ENCODE peak calls at places on chromosomes 4 and X, in nine cellular contexts. L is T-helper 9 cell; B is A549; Z is activated CD4-positive, alpha-beta T cell treated with anti-CD3 and anti-CD28 coated beads for 1 hour; V is KBM-7; T is GM23338; G is naive B cell; S is NCI-H748 treated with DMSO at 0.1 percent for 48 hours; W is fibroblast of villous mesenchyme. M is an unnamed sample.

GRCh38 chrX:138710866-138711331 is 618 bp downstream of the FGF13 start:
- DNase-seq in L (no peak), B (no peak), Z (no peak), V (peak), T (peak), G (no peak), S (no peak), W (no peak), M (peak)

GRCh38 chr4:98745372-98745771 is 87.0 kb upstream of the TSPAN5 start:
- DNase-seq in L (no peak), B (peak), Z (no peak), V (peak), T (peak), G (no peak), S (no peak), W (peak), M (no peak)

GRCh38 chr4:30619679-30620078 is 100.5 kb upstream of the PCDH7 start:
- DNase-seq in L (no peak), B (no peak), Z (no peak), V (no peak), T (no peak), G (no peak), S (no peak), W (peak), M (no peak)

GRCh38 chr4:36281384-36282106 is at the start of gene DTHD1:
- DNase-seq in L (no peak), B (no peak), Z (no peak), V (no peak), T (no peak), G (no peak), S (no peak), W (no peak), M (no peak)

GRCh38 chr4:185138161-185138560 is 4.9 kb upstream of the SLC25A4 start:
- DNase-seq in L (no peak), B (no peak), Z (no peak), V (no peak), T (no peak), G (no peak), S (no peak), W (no peak), M (no peak)

GRCh38 chr4:15420642-15421041 is 7.2 kb upstream of the C1QTNF7 start:
- DNase-seq in L (no peak), B (no peak), Z (no peak), V (no peak), T (peak), G (no peak), S (no peak), W (peak), M (no peak)

GRCh38 chr4:174490356-174490969 is 31.8 kb downstream of the HPGD start:
- DNase-seq in L (no peak), B (peak), Z (no peak), V (no peak), T (no peak), G (no peak), S (no peak), W (peak), M (no peak)

GRCh38 chr4:139011220-139011950 is 4.2 kb upstream of the NOCT start:
- DNase-seq in L (no peak), B (no peak), Z (no peak), V (no peak), T (no peak), G (no peak), S (no peak), W (no peak), M (no peak)

GRCh38 chr4:37483610-37484009 is 202.6 kb downstream of the RELL1 start:
- DNase-seq in L (no peak), B (no peak), Z (no peak), V (no peak), T (no peak), G (no peak), S (no peak), W (no peak), M (no peak)

GRCh38 chrX:30488092-30488491 is 89.5 kb downstream of the TASL start:
- DNase-seq in L (no peak), B (peak), Z (no peak), V (peak), T (peak), G (no peak), S (peak), W (peak), M (no peak)

GRCh38 chr4:141686146-141686775 is 49.9 kb downstream of the IL15 start:
- DNase-seq in L (no peak), B (peak), Z (no peak), V (no peak), T (no peak), G (no peak), S (no peak), W (peak), M (no peak)

GRCh38 chr4:53711916-53712315 is 120.6 kb upstream of the LNX1 start:
- DNase-seq in L (no peak), B (no peak), Z (no peak), V (no peak), T (no peak), G (no peak), S (no peak), W (peak), M (no peak)

GRCh38 chrX:43836435-43837184 is 45.6 kb downstream of the MAOB start:
- DNase-seq in L (no peak), B (peak), Z (no peak), V (peak), T (peak), G (peak), S (peak), W (peak), M (no peak)

GRCh38 chr4:150178161-150178560 is 99.9 kb downstream of the DCLK2 start:
- DNase-seq in L (no peak), B (no peak), Z (no peak), V (no peak), T (no peak), G (no peak), S (no peak), W (peak), M (no peak)

M was measured in ascending aorta.